ENCODE peak calls at places on chromosomes 12 and 14, in nine cellular contexts. S is transverse colon, O is nephron progenitor cell, A is astrocyte of the cerebellum, G is fibroblast of mammary gland, H is BJ, J is endothelial cell, U is cardiac fibroblast, X is astrocyte of the spinal cord. R is an unnamed sample.

GRCh38 chr12:117599849-117600248 is 238.4 kb upstream of the NOS1 start:
- DNase-seq in S (no peak), O (no peak), A (no peak), G (no peak), H (no peak), J (no peak), U (no peak), X (no peak), R (no peak)

GRCh38 chr12:52956987-52957386 is 8.1 kb downstream of the KRT18 start:
- DNase-seq in S (no peak), O (no peak), A (no peak), G (no peak), H (no peak), J (no peak), U (peak; percentile 8), X (peak; percentile 33), R (no peak)

GRCh38 chr12:4720637-4720995 is 416 bp downstream of the GALNT8 start:
- DNase-seq in S (peak; percentile 32), O (no peak), A (no peak), G (no peak), H (no peak), J (no peak), U (no peak), X (no peak), R (no peak)

GRCh38 chr14:20184181-20184580 is 6.5 kb upstream of the OR11G2 start:
- DNase-seq in S (no peak), O (no peak), A (no peak), G (no peak), H (no peak), J (no peak), U (no peak), X (no peak), R (no peak)

GRCh38 chr14:21923820-21924219 is 250.2 kb upstream of the OR4E1 start:
- DNase-seq in S (no peak), O (no peak), A (no peak), G (no peak), H (no peak), J (no peak), U (no peak), X (no peak), R (peak; percentile 53)

GRCh38 chr12:57765003-57765697 is 1.7 kb downstream of the CYP27B1 start:
- DNase-seq in S (peak; percentile 64), O (peak; percentile 47), A (no peak), G (no peak), H (no peak), J (peak; percentile 44), U (peak; percentile 25), X (no peak), R (peak; percentile 70)

GRCh38 chr14:64680675-64681060 is 23.6 kb upstream of the PLEKHG3 start:
- DNase-seq in S (no peak), O (no peak), A (no peak), G (no peak), H (no peak), J (no peak), U (no peak), X (no peak), R (no peak)

GRCh38 chr12:131312793-131313545 is 359.3 kb downstream of the ADGRD1 start:
- DNase-seq in S (no peak), O (no peak), A (no peak), G (no peak), H (no peak), J (no peak), U (no peak), X (no peak), R (no peak)

GRCh38 chr14:66476964-66477363 is 9.2 kb upstream of the CCDC196 start:
- DNase-seq in S (no peak), O (no peak), A (no peak), G (peak; percentile 79), H (no peak), J (no peak), U (peak; percentile 65), X (peak; percentile 19), R (no peak)

GRCh38 chr12:54357802-54358619 is 6.3 kb downstream of the GPR84 start:
- DNase-seq in S (peak; percentile 32), O (peak; percentile 55), A (no peak), G (peak; percentile 35), H (no peak), J (no peak), U (peak; percentile 53), X (no peak), R (peak; percentile 64)

GRCh38 chr12:43309845-43310405 is 242.1 kb downstream of the ADAMTS20 start:
- DNase-seq in S (no peak), O (no peak), A (peak; percentile 37), G (peak; percentile 88), H (peak; percentile 95), J (no peak), U (peak; percentile 90), X (peak; percentile 88), R (no peak)

GRCh38 chr12:6070472-6071257 is 53.8 kb downstream of the VWF start:
- DNase-seq in S (no peak), O (no peak), A (no peak), G (no peak), H (no peak), J (no peak), U (no peak), X (no peak), R (no peak)

GRCh38 chr14:105093426-105094192 is 28.4 kb upstream of the GPR132 start:
- DNase-seq in S (peak; percentile 88), O (peak; percentile 86), A (no peak), G (peak; percentile 49), H (no peak), J (peak; percentile 89), U (peak; percentile 45), X (peak; percentile 72), R (peak; percentile 90)

GRCh38 chr14:56117765-56118610 is at the start of gene PELI2:
- DNase-seq in S (peak; percentile 81), O (peak; percentile 82), A (peak; percentile 23), G (peak; percentile 43), H (no peak), J (peak; percentile 89), U (peak; percentile 68), X (peak; percentile 71), R (peak; percentile 72)

GRCh38 chr14:60656755-60657608 is 7.7 kb upstream of the SIX1 start:
- DNase-seq in S (peak; percentile 50), O (peak; percentile 78), A (no peak), G (peak; percentile 69), H (no peak), J (peak; percentile 64), U (peak; percentile 80), X (peak; percentile 78), R (no peak)

GRCh38 chr14:60196291-60196690 is 31.1 kb upstream of the DHRS7 start:
- DNase-seq in S (no peak), O (no peak), A (no peak), G (peak; percentile 5), H (no peak), J (no peak), U (no peak), X (no peak), R (no peak)

GRCh38 chr14:100102156-100102785 is 37.0 kb downstream of the EVL start:
- DNase-seq in S (no peak), O (no peak), A (no peak), G (no peak), H (no peak), J (no peak), U (no peak), X (no peak), R (no peak)
- TF ChIP-seq CTCF in S (no peak), O (no peak), A (no peak), G (no peak), H (no peak), J (no peak), U (no peak), X (no peak), R (no peak)

DNA sequence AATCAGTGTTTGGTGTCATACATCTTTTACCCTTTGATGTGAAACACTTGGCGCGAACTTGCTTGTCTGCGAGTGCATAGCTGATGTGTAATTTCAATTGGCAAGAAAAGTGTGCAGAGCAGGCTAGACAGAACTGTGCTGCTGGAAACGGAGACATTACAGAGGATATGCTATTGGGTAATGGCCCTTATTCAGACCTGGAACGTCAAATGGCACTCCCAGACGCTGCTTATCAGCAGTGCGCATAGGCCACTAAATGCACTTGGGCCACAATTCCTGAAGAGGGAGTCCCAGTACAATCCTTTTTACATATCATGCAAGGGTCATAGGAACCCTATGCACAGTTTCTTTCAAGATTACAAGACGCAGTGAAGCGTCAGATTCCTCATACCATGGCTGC is 15.7 kb upstream of the SLC10A1 start:
- DNase-seq in S (peak; percentile 47), O (no peak), A (no peak), G (no peak), H (no peak), J (no peak), U (no peak), X (no peak), R (no peak)
- TF ChIP-seq CTCF in S (peak; percentile 20), O (peak; percentile 22), A (no peak), G (no peak), H (no peak), J (no peak), U (no peak), X (no peak), R (no peak)

GRCh38 chr12:130031041-130031440 is 127.2 kb upstream of the TMEM132D start:
- DNase-seq in S (no peak), O (no peak), A (no peak), G (no peak), H (no peak), J (no peak), U (no peak), X (no peak), R (no peak)

GRCh38 chr12:130031571-130032189 is 127.9 kb upstream of the TMEM132D start:
- DNase-seq in S (peak; percentile 48), O (peak; percentile 93), A (no peak), G (peak; percentile 26), H (no peak), J (peak; percentile 36), U (peak; percentile 21), X (peak; percentile 2), R (peak; percentile 77)

GRCh38 chr12:130029151-130029550 is 125.3 kb upstream of the TMEM132D start:
- DNase-seq in S (no peak), O (no peak), A (no peak), G (no peak), H (no peak), J (no peak), U (no peak), X (no peak), R (no peak)

GRCh38 chr12:130027798-130028197 is 124.0 kb upstream of the TMEM132D start:
- DNase-seq in S (no peak), O (no peak), A (no peak), G (no peak), H (no peak), J (no peak), U (no peak), X (no peak), R (no peak)

GRCh38 chr12:130026608-130027176 is 122.9 kb upstream of the TMEM132D start:
- DNase-seq in S (peak; percentile 27), O (peak; percentile 69), A (peak; percentile 6), G (peak; percentile 8), H (no peak), J (no peak), U (peak; percentile 14), X (no peak), R (peak; percentile 65)
- TF ChIP-seq CTCF in S (peak; percentile 58), O (peak; percentile 78), A (peak; percentile 68), G (peak; percentile 41), H (peak; percentile 35), J (no peak), U (peak; percentile 34), X (peak; percentile 63), R (peak; percentile 54)

DNA sequence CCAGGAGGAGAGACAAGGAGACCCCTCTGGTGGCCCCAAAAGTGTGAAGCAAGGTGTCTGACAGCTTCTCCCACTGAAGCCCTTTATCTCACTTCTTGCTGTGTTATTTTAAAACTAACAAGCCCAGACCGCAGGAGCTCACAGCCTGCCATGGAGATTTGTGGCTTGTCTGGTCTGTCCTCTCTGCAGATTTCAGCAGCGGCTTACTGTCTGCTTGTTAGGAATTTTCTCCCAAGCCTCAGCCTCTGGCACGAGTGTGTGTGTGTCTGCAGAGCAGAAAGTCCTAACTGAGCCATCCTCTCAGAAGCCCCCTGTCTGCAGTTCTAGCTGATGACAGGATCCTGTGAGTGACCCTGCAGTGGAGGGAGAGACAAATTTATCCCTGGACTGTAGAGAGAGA is 87.9 kb upstream of the HSPB8 start:
- DNase-seq in S (no peak), O (no peak), A (no peak), G (no peak), H (no peak), J (no peak), U (no peak), X (no peak), R (no peak)
- TF ChIP-seq CTCF in S (no peak), O (no peak), A (no peak), G (no peak), H (no peak), J (no peak), U (no peak), X (no peak), R (no peak)

R was measured in activated CD8-positive, alpha-beta T cell treated with anti-CD3 and anti-CD28 coated beads for 36 hours.